ENCODE peak calls at places on chromosome 11, in five cellular contexts. One of them, this sample, is unnamed.

GRCh38 chr11:46529928-46530574 is 63.8 kb downstream of the AMBRA1 start:
- DNase-seq in astrocyte: no peak
- DNase-seq in kidney: no peak
- DNase-seq in NB4: no peak
- DNase-seq in ovary: no peak
- DNase-seq in this sample: no peak

GRCh38 chr11:120702656-120703055 is 191.1 kb downstream of the GRIK4 start:
- DNase-seq in ovary: no peak
- DNase-seq in astrocyte: no peak
- DNase-seq in NB4: peak
- DNase-seq in kidney: no peak
- DNase-seq in this sample: no peak

GRCh38 chr11:67431346-67432249 is 3.3 kb downstream of the RPS6KB2 start:
- DNase-seq in astrocyte: no peak
- DNase-seq in kidney: no peak
- DNase-seq in ovary: no peak
- DNase-seq in NB4: no peak
- DNase-seq in this sample: no peak

GRCh38 chr11:83613767-83614121 is 327.6 kb upstream of the CCDC90B start:
- DNase-seq in astrocyte: no peak
- DNase-seq in ovary: no peak
- DNase-seq in NB4: no peak
- DNase-seq in kidney: no peak
- DNase-seq in this sample: no peak

GRCh38 chr11:44326615-44327475 is 16.9 kb upstream of the ALX4 start:
- DNase-seq in astrocyte: no peak
- DNase-seq in kidney: peak
- DNase-seq in NB4: no peak
- DNase-seq in ovary: no peak
- DNase-seq in this sample: no peak

GRCh38 chr11:126257144-126257543 is 11.6 kb downstream of the SRPRA start:
- DNase-seq in kidney: no peak
- DNase-seq in NB4: no peak
- DNase-seq in ovary: no peak
- DNase-seq in astrocyte: no peak
- DNase-seq in this sample: no peak

GRCh38 chr11:121814962-121815361 is 301.1 kb downstream of the BLID start:
- DNase-seq in kidney: no peak
- DNase-seq in ovary: no peak
- DNase-seq in NB4: no peak
- DNase-seq in astrocyte: peak
- DNase-seq in this sample: peak

GRCh38 chr11:88312665-88313064 is 24.9 kb downstream of the CTSC start:
- DNase-seq in ovary: no peak
- DNase-seq in NB4: no peak
- DNase-seq in kidney: no peak
- DNase-seq in astrocyte: peak
- DNase-seq in this sample: peak

GRCh38 chr11:35998651-35999050 is 54.8 kb downstream of the LDLRAD3 start:
- DNase-seq in kidney: no peak
- DNase-seq in ovary: no peak
- DNase-seq in NB4: no peak
- DNase-seq in astrocyte: no peak
- DNase-seq in this sample: no peak

GRCh38 chr11:133930767-133931448 is 25.9 kb downstream of the IGSF9B start:
- DNase-seq in ovary: no peak
- DNase-seq in astrocyte: no peak
- DNase-seq in kidney: no peak
- DNase-seq in NB4: no peak
- DNase-seq in this sample: peak
- TF ChIP-seq CTCF in ovary: no peak
- TF ChIP-seq CTCF in astrocyte: no peak
- TF ChIP-seq CTCF in kidney: no peak
- TF ChIP-seq CTCF in NB4: no peak
- TF ChIP-seq CTCF in this sample: peak

GRCh38 chr11:116275634-116276033 is 497.2 kb downstream of the BUD13 start:
- DNase-seq in NB4: no peak
- DNase-seq in kidney: no peak
- DNase-seq in astrocyte: peak
- DNase-seq in ovary: no peak
- DNase-seq in this sample: no peak

GRCh38 chr11:116278076-116278475 is 494.7 kb downstream of the BUD13 start:
- DNase-seq in ovary: no peak
- DNase-seq in astrocyte: no peak
- DNase-seq in kidney: no peak
- DNase-seq in NB4: no peak
- DNase-seq in this sample: no peak

GRCh38 chr11:116281173-116282160 is 491.3 kb downstream of the BUD13 start:
- DNase-seq in ovary: no peak
- DNase-seq in astrocyte: no peak
- DNase-seq in NB4: no peak
- DNase-seq in kidney: no peak
- DNase-seq in this sample: no peak

GRCh38 chr11:116272181-116272789 is 500.5 kb downstream of the BUD13 start:
- DNase-seq in kidney: no peak
- DNase-seq in NB4: no peak
- DNase-seq in ovary: no peak
- DNase-seq in astrocyte: no peak
- DNase-seq in this sample: no peak

DNA sequence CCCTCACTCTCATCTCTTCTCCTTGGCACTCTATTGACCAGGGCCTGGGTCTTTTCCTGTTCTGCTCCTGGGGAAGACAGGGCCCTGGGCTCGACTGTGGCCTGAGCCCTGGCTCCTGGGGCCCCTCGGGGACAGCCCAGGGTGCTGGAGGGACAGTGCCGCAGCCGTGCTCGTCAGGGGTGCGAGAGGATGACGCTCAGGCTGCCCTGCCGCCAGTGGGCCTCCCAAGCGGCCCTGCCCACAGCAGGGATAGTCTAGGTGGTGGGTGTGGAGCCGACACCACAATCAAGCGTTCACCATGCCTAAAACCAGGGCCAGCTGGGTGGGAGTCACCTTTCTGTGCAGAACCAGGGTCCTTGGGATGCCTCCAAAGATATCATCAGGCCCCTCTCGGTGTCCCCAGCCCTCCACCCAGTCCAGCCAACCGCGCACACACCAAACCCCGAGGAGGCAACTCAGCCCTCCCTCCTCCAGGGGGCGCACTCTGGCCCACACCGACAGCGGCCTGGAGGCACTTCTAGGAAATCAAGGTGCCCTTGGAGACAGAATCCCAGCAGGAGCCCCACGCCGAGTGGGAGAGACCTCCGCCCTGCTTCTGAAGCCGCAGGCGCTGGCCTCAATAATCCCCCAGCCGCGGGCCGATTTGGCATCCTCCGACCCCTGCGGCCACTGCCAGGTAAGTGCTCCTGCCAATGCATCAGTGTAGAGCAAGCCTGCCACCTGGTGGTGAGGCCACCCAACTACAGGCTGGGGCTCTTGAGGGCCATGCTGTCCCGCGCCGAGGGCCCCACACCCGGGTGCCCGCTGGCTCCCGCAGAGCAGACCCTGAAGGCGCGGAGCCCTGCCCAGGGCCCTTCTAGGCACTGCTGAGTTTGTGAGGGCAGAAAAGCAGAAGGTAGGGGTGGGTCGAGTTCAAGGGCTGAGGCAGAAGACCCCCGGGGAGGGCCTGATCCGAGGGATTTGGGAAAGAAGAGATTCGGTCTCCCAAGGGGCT is 496.4 kb downstream of the BUD13 start:
- DNase-seq in kidney: peak
- DNase-seq in NB4: peak
- DNase-seq in ovary: peak
- DNase-seq in astrocyte: peak
- DNase-seq in this sample: peak
- H3K4me3 ChIP-seq in kidney: no peak
- H3K4me3 ChIP-seq in NB4: no peak
- H3K4me3 ChIP-seq in ovary: no peak
- H3K4me3 ChIP-seq in astrocyte: peak
- H3K4me3 ChIP-seq in this sample: no peak

GRCh38 chr11:116927163-116927772 is 89.8 kb upstream of the APOA1 start:
- DNase-seq in NB4: peak
- DNase-seq in kidney: no peak
- DNase-seq in astrocyte: no peak
- DNase-seq in ovary: no peak
- DNase-seq in this sample: no peak
- TF ChIP-seq CTCF in NB4: peak
- TF ChIP-seq CTCF in kidney: no peak
- TF ChIP-seq CTCF in astrocyte: peak
- TF ChIP-seq CTCF in ovary: no peak
- TF ChIP-seq CTCF in this sample: peak

DNA sequence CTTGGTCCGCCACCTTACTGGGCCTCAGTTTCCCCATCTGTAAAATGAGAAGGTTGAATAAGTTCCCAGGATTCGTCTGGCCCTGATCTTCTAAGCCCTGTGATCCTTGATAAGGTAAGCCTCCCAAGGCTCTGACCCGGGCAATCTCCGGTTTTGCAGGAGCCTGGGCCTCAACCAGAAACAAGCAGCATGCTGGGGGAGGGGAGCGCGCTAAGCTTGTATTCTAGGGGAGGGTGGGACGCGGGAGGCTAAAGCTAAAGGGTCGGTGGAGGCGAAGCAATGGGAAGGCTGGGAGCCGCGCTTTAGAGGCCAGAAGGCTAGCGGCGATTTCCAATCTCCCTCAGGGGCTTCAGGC is 801 bp downstream of the PTPN5 start:
- DNase-seq in astrocyte: no peak
- DNase-seq in NB4: no peak
- DNase-seq in ovary: no peak
- DNase-seq in kidney: no peak
- DNase-seq in this sample: no peak
- H3K4me3 ChIP-seq in astrocyte: no peak
- H3K4me3 ChIP-seq in NB4: no peak
- H3K4me3 ChIP-seq in ovary: no peak
- H3K4me3 ChIP-seq in kidney: no peak
- H3K4me3 ChIP-seq in this sample: no peak

GRCh38 chr11:69241844-69242582 is 51.9 kb upstream of the MYEOV start:
- DNase-seq in ovary: no peak
- DNase-seq in NB4: peak
- DNase-seq in astrocyte: no peak
- DNase-seq in kidney: no peak
- DNase-seq in this sample: no peak

GRCh38 chr11:69241075-69241740 is 52.7 kb upstream of the MYEOV start:
- DNase-seq in ovary: no peak
- DNase-seq in kidney: peak
- DNase-seq in NB4: no peak
- DNase-seq in astrocyte: no peak
- DNase-seq in this sample: no peak

GRCh38 chr11:69239320-69240040 is 54.5 kb upstream of the MYEOV start:
- DNase-seq in NB4: no peak
- DNase-seq in ovary: no peak
- DNase-seq in astrocyte: no peak
- DNase-seq in kidney: no peak
- DNase-seq in this sample: no peak

GRCh38 chr11:69238562-69239319 is 55.2 kb upstream of the MYEOV start:
- DNase-seq in astrocyte: no peak
- DNase-seq in ovary: no peak
- DNase-seq in NB4: no peak
- DNase-seq in kidney: no peak
- DNase-seq in this sample: no peak

DNA sequence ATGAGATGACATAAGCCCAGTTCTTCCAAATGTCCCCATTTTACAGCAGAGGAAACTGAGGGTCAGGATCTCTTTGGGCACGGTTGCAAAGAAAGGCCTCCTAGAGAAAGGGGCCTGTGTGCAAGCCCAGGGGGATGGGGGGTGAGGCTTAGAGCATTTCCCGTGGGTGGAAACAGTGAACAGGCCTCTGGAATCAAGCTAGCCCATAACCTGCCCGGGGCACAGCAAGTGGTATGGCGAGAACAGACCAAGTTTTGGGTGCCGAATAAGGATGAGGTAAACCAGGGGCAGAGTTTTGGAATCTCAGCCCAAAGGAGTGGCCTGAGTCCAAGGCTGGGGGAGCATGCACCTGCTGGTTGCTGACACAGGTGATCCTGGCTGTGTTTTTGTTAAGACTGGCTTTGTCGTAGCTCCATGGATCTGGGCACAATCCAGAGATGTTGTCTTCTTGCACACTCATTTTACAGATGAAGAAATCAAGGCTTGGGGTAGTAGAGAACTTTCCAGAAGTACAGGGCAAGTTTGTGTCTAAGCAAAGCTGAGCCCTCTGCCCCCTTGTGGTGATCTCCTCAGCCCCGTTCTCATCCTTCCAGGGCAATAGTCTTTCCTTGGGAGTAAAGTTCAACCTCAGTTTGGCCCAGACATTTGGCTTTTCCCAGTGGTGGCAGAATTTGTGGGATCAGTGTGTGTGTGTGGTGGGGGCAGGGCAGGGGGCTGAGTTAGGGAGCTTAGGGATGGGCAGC is 53.5 kb upstream of the MYEOV start:
- DNase-seq in NB4: peak
- DNase-seq in ovary: no peak
- DNase-seq in astrocyte: no peak
- DNase-seq in kidney: no peak
- DNase-seq in this sample: peak
- TF ChIP-seq CTCF in NB4: peak
- TF ChIP-seq CTCF in ovary: no peak
- TF ChIP-seq CTCF in astrocyte: peak
- TF ChIP-seq CTCF in kidney: peak
- TF ChIP-seq CTCF in this sample: peak

GRCh38 chr11:19552100-19552499 is 160.5 kb upstream of the NAV2 start:
- DNase-seq in NB4: no peak
- DNase-seq in astrocyte: no peak
- DNase-seq in kidney: no peak
- DNase-seq in ovary: no peak
- DNase-seq in this sample: no peak
- H3K4me3 ChIP-seq in NB4: no peak
- H3K4me3 ChIP-seq in astrocyte: no peak
- H3K4me3 ChIP-seq in kidney: no peak
- H3K4me3 ChIP-seq in ovary: no peak
- H3K4me3 ChIP-seq in this sample: no peak

DNA sequence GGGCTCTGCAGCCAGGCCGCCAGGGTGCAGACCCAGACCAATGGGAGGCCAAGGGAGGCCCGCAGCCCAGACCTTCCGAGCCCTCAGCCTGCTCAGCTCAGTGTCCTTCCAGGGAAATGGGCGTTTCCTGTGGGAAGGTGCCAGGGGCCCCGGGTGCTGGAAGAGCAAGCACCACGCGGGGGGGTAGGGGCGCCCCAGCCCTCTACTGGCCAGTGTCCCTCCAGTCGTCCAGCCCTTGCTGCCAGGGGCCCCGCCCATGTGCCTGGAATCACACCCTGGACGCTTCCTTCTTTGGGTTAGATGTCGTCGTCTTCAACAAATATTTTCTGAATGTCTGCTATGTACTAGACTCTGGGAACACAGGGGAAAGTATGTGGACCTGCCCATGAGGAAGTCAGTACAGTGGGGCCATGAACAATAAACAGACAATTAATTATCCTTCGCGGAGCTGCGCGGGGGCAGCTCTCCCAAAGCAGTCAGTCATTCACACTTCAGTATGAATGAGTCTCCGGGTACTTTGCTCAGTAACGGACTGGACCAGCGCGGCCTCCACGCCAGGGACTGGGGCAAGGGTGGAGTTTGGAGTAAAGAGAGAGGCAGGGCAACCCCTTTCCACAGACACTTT is 60.2 kb downstream of the CDKN1C start:
- DNase-seq in ovary: peak
- DNase-seq in kidney: peak
- DNase-seq in NB4: peak
- DNase-seq in astrocyte: peak
- DNase-seq in this sample: peak
- TF ChIP-seq CTCF in ovary: no peak
- TF ChIP-seq CTCF in kidney: no peak
- TF ChIP-seq CTCF in NB4: no peak
- TF ChIP-seq CTCF in astrocyte: no peak
- TF ChIP-seq CTCF in this sample: peak

This sample was measured in fibroblast of the aortic adventitia.